ENCODE peak calls at places on chromosomes 4 and X, in seven cellular contexts. E, R, X, S, T, O and P are unnamed samples. For H3K4me1 and H3K36me3, the result is how much of the 10 kb centered on the place peaks cover.

GRCh38 chr4:56374956-56375355 is 12.3 kb downstream of the AASDH start:
- DNase-seq in E (no peak), R (no peak), X (no peak), S (no peak), T (no peak), O (no peak), P (no peak)

GRCh38 chr4:8541981-8542715 is 38.0 kb upstream of the GPR78 start:
- DNase-seq in E (no peak), R (no peak), X (no peak), S (no peak), T (no peak), O (peak), P (no peak)

GRCh38 chrX:51494409-51494808 is 2.0 kb downstream of the NUDT11 start:
- DNase-seq in E (no peak), R (no peak), X (no peak), S (no peak), T (no peak), O (no peak), P (no peak)

GRCh38 chr4:69617083-69617694 is 22.3 kb downstream of the UGT2A2 start:
- DNase-seq in E (no peak), R (no peak), X (no peak), S (no peak), T (peak), O (no peak), P (no peak)

GRCh38 chr4:53536328-53536727 is 55.0 kb downstream of the LNX1 start:
- DNase-seq in E (no peak), R (no peak), X (no peak), S (no peak), T (no peak), O (no peak), P (no peak)

GRCh38 chrX:48694776-48695523 is 1.6 kb upstream of the SUV39H1 start:
- DNase-seq in E (no peak), R (no peak), X (no peak), S (no peak), T (no peak), O (no peak), P (no peak)

GRCh38 chr4:137861682-137862081 is 329.4 kb upstream of the PCDH18 start:
- DNase-seq in E (peak), R (no peak), X (no peak), S (no peak), T (no peak), O (no peak), P (no peak)

GRCh38 chrX:47610506-47610905 is 9.2 kb downstream of the SYN1 start:
- DNase-seq in E (no peak), R (no peak), X (no peak), S (no peak), T (no peak), O (no peak), P (no peak)

GRCh38 chr4:95212692-95213091 is 336.1 kb downstream of the UNC5C start:
- DNase-seq in E (no peak), R (no peak), X (no peak), S (no peak), T (no peak), O (no peak), P (no peak)

GRCh38 chr4:184807797-184808718 is 17.7 kb downstream of the ACSL1 start:
- DNase-seq in E (no peak), R (peak), X (peak), S (no peak), T (peak), O (no peak), P (no peak)

GRCh38 chrX:132292753-132293152 is 73.5 kb upstream of the RAP2C start:
- DNase-seq in E (peak), R (no peak), X (no peak), S (peak), T (peak), O (no peak), P (no peak)

GRCh38 chrX:136255543-136255942 is 4.3 kb upstream of the MAP7D3 start:
- DNase-seq in E (no peak), R (no peak), X (no peak), S (peak), T (no peak), O (no peak), P (no peak)

GRCh38 chrX:10981491-10981890 is 129.6 kb upstream of the HCCS start:
- DNase-seq in E (no peak), R (no peak), X (no peak), S (no peak), T (peak), O (no peak), P (no peak)

GRCh38 chr4:72875545-72875944 is 194.0 kb downstream of the COX18 start:
- DNase-seq in E (no peak), R (no peak), X (no peak), S (no peak), T (no peak), O (no peak), P (no peak)

GRCh38 chr4:8641256-8641655 is 48.7 kb downstream of the CPZ start:
- DNase-seq in E (no peak), R (no peak), X (no peak), S (no peak), T (no peak), O (peak), P (peak)

GRCh38 chrX:134362560-134363089 is 97.3 kb upstream of the HPRT1 start:
- DNase-seq in E (no peak), R (no peak), X (no peak), S (no peak), T (no peak), O (no peak), P (no peak)

GRCh38 chr4:159764343-159764952 is 661.6 kb downstream of the RAPGEF2 start:
- DNase-seq in E (peak), R (no peak), X (no peak), S (peak), T (peak), O (no peak), P (no peak)

GRCh38 chr4:98473046-98473445 is 185.4 kb downstream of the TSPAN5 start:
- DNase-seq in E (no peak), R (no peak), X (no peak), S (no peak), T (no peak), O (no peak), P (no peak)

GRCh38 chr4:69523385-69524132 is 27.9 kb upstream of the UGT2B4 start:
- DNase-seq in E (no peak), R (no peak), X (no peak), S (no peak), T (no peak), O (no peak), P (no peak)

GRCh38 chrX:17635231-17635630 is 102.1 kb upstream of the SCML1 start:
- DNase-seq in E (no peak), R (no peak), X (no peak), S (no peak), T (no peak), O (no peak), P (no peak)

GRCh38 chrX:47540754-47541538 is 20.1 kb upstream of the ARAF start:
- DNase-seq in E (peak), R (peak), X (peak), S (peak), T (peak), O (peak), P (peak)

DNA sequence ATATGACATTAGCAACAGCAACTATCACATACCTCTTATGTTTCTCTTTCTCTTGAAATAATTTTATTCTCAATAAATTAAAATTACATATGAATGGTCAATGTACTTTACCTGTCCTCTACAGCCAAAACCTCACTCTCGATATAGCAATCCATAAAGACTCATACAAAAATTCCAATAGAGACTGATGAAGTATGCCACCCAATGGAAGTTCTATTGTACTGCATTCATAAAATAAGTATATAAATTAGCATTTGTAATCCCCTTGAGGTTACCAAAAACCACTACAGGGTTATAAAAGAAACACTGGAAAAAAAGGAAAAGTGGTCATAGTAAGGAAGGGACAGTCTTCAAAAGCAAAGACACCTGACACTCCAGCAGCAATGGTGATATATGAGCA is 32.8 kb downstream of the CLDN2 start:
- DNase-seq in E (peak), R (no peak), X (no peak), S (no peak), T (no peak), O (no peak), P (no peak)
- H3K4me1 ChIP-seq in E (under half), R (under half), X (under half), S (under half), T (half or more), O (under half), P (under half)

DNA sequence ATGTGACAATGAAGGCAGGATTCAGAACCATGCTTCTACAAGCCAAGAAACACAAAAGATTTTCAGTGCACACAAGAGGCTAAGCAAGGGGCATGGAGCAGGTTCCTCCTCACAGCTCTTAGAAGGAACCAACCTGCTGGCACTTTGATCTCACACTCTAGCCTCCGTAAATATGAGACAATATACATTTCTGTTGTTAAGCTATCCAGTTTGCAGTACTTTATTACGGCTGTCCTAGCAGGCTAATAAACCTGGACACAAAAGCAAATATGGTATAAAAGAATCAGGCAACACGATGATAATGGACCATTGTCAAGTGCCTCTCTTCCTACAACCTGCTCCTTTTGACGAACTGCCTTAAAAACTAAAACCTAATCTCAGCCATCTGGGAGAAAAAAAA is 114.5 kb downstream of the ZAR1 start:
- DNase-seq in E (no peak), R (no peak), X (no peak), S (no peak), T (no peak), O (no peak), P (no peak)
- H3K36me3 ChIP-seq in E (under half), R (under half), X (under half), S (under half), T (under half), O (under half), P (under half)

DNA sequence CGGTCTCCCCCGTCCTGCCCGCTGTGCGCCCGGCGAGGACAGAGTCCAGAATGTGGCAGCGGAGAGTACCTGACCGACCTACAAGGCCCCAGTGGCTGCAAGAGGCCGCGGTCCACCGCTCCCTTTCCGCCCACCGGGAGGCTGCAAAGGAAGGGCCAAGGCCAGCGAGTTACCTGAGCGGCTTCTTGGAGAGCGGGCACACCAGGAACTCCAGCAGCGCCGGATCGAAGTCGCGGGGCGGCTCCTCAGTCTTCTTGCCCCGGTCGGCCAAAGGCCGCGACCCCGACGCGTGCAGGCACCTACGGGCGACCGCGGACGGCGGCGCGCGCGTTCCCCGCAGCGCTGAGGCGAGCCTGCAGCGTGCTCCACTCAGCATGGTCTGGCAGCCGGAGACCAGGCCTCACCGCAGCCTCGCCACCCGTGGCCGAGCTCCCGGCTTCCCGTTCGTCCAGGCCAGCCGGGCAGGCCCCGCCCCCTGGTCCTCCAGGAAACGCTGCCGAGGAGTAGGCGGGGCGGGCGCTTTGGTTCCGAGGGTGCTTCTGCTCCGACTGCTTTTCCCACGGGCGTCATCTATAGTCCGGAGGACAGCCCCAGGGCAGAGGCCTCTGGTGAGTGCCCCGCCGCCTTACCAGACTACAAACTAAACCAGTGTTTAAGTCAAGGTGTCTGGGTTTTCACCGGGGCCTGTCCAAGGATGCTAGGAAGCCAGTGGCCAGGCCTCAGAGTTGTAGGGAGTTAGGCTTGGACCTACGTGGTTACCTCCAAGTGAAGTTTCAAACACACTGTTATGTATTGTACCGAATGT is at the start of gene PYURF:
- DNase-seq in E (peak), R (peak), X (peak), S (peak), T (peak), O (peak), P (peak)
- TF ChIP-seq EP300 in E (no peak), R (peak), X (no peak), S (no peak), T (no peak), O (peak), P (no peak)

GRCh38 chrX:40171513-40172168 is 73.9 kb upstream of the BCOR start:
- DNase-seq in E (no peak), R (no peak), X (no peak), S (no peak), T (no peak), O (peak), P (peak)
- H3K4me1 ChIP-seq in E (half or more), R (half or more), X (under half), S (under half), T (half or more), O (under half), P (half or more)

GRCh38 chr4:140151700-140152014 is 2.3 kb downstream of the MAML3 start:
- DNase-seq in E (peak), R (peak), X (peak), S (peak), T (peak), O (peak), P (peak)
- H3K36me3 ChIP-seq in E (under half), R (under half), X (under half), S (under half), T (under half), O (under half), P (under half)

DNA sequence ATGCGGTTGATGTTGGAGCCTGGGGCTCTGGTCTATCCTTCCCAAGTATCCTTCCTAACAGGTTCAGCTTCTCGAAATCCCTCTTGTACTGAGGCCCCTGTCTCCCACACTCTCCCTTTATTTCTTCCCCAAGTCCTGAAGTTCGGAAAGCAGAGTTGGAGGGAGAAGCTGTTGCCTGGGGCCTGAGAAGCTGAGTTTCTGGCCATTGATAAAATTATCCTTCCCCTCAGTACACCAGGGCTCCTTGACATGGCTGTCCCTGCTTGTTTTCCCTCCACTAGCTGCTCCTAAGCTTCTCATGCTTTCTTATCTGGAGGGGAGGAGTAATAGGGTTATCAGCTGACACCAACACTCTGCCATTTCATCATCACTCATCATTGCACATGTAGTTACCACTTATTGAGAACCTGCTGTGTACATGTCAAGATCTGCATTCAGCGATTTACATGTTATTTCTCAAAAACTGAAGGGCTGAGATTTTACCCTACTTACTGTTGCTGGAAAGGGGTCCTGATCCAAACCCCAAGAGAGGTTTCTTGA is 58.0 kb downstream of the FUNDC1 start:
- DNase-seq in E (no peak), R (no peak), X (no peak), S (no peak), T (no peak), O (no peak), P (no peak)
- TF ChIP-seq EP300 in E (no peak), R (no peak), X (no peak), S (no peak), T (no peak), O (no peak), P (no peak)

DNA sequence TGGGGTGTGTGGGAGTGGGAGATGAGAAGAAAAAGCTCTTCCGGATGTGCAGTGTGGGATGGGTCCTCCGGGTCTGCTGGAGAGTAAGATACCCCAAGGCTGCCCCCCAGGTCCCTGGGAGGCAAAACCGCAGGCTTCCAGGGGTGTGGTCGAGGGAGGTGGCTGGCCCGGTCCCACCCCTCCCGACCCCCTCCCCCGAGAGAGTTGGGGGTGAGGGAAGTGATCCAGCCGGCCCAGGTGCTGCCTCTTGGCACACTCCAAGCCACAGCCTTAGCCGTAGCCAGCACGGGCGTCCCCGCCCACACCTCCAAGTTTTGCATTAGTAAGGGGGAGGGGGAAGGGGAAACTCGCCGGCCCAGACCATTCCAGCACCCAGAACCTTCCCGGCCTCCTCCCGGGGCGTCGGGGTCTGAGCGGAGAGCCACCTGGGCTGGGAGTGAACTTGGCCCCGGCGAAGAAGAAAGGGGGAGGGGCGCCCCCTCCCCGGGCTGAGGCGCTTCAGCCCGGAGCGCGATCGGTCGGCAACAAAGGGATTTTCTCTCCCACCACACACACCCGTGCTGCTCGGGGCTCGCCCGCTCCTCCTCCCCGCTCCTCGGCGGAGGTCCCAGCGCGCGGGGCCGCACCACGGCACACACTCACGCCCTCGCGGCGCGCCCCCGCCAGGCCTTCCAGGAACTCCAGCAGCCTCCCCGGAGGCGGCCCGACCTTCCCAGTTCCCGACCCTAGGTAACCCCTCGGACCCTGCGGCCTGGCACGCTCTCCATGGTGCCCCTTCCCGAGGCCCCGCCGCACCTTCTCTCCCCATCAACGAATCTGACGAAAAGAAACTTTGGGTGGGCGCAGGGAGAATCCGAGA is 14.4 kb downstream of the BCOR start:
- DNase-seq in E (no peak), R (no peak), X (peak), S (no peak), T (no peak), O (peak), P (no peak)
- H3K4me1 ChIP-seq in E (half or more), R (half or more), X (under half), S (under half), T (half or more), O (under half), P (under half)

GRCh38 chr4:118037955-118038354 is 3.7 kb downstream of the NDST3 start:
- DNase-seq in E (no peak), R (no peak), X (no peak), S (no peak), T (no peak), O (no peak), P (no peak)
- H3K36me3 ChIP-seq in E (under half), R (under half), X (under half), S (under half), T (under half), O (under half), P (under half)

GRCh38 chr4:173257732-173258717 is 76.1 kb downstream of the HMGB2 start:
- DNase-seq in E (peak), R (peak), X (peak), S (peak), T (peak), O (peak), P (peak)
- TF ChIP-seq EP300 in E (no peak), R (no peak), X (no peak), S (no peak), T (no peak), O (no peak), P (no peak)